ENCODE peak calls at places on chromosomes 12 and 14, in eight cellular contexts. V, X, U, M, I, G, N and H are unnamed samples.
A peak's percentile ranks its signal among the peaks of the same experiment; 100 is the strongest.

GRCh38 chr14:95236221-95236620 is 78.9 kb upstream of the DICER1 start:
- DNase-seq in V (no peak), X (no peak), U (no peak), M (no peak), I (no peak), G (no peak), N (no peak), H (no peak)

GRCh38 chr14:92898732-92899131 is 24.2 kb upstream of the CHGA start:
- DNase-seq in V (no peak), X (no peak), U (no peak), M (no peak), I (no peak), G (no peak), N (no peak), H (no peak)

GRCh38 chr14:94113490-94113889 is 3.0 kb downstream of the IFI27 start:
- DNase-seq in V (no peak), X (no peak), U (peak; percentile 42), M (no peak), I (no peak), G (no peak), N (peak; percentile 35), H (peak; percentile 44)

GRCh38 chr14:69797573-69798338 is 715 bp upstream of the SLC10A1 start:
- DNase-seq in V (no peak), X (no peak), U (no peak), M (no peak), I (no peak), G (no peak), N (no peak), H (no peak)

GRCh38 chr12:851343-851742 is 98.2 kb downstream of the RAD52 start:
- DNase-seq in V (no peak), X (no peak), U (peak; percentile 41), M (no peak), I (no peak), G (no peak), N (peak; percentile 62), H (no peak)

GRCh38 chr14:100290607-100291304 is 15.5 kb downstream of the SLC25A29 start:
- DNase-seq in V (peak; percentile 48), X (peak; percentile 30), U (no peak), M (peak; percentile 19), I (no peak), G (no peak), N (no peak), H (no peak)

GRCh38 chr12:87323369-87323768 is 705.8 kb downstream of the C12orf50 start:
- DNase-seq in V (no peak), X (no peak), U (peak; percentile 82), M (no peak), I (no peak), G (no peak), N (peak; percentile 9), H (no peak)

GRCh38 chr12:22016982-22017381 is 29.0 kb upstream of the CMAS start:
- DNase-seq in V (no peak), X (no peak), U (no peak), M (no peak), I (no peak), G (no peak), N (no peak), H (no peak)

GRCh38 chr14:49408187-49408963 is 177.8 kb downstream of the RPS29 start:
- DNase-seq in V (no peak), X (no peak), U (peak; percentile 39), M (no peak), I (no peak), G (no peak), N (peak; percentile 50), H (no peak)

GRCh38 chr12:50841654-50842531 is 833 bp upstream of the TMPRSS12 start:
- DNase-seq in V (no peak), X (no peak), U (no peak), M (no peak), I (no peak), G (no peak), N (no peak), H (no peak)

GRCh38 chr14:35808076-35808657 is 928 bp downstream of the RALGAPA1 start:
- DNase-seq in V (no peak), X (no peak), U (peak; percentile 16), M (no peak), I (peak; percentile 16), G (no peak), N (peak; percentile 17), H (no peak)

GRCh38 chr12:75444444-75445136 is 36.0 kb upstream of the GLIPR1 start:
- DNase-seq in V (no peak), X (no peak), U (peak; percentile 50), M (no peak), I (no peak), G (no peak), N (peak; percentile 84), H (no peak)

GRCh38 chr12:113766880-113767878 is 198.9 kb downstream of the RBM19 start:
- DNase-seq in V (no peak), X (no peak), U (peak; percentile 81), M (no peak), I (no peak), G (no peak), N (peak; percentile 83), H (no peak)

GRCh38 chr12:47734725-47735480 is 9.6 kb upstream of the ENDOU start:
- DNase-seq in V (no peak), X (no peak), U (no peak), M (no peak), I (no peak), G (no peak), N (peak; percentile 25), H (no peak)

GRCh38 chr12:15662983-15663659 is 126.1 kb downstream of the EPS8 start:
- DNase-seq in V (no peak), X (no peak), U (no peak), M (no peak), I (no peak), G (no peak), N (no peak), H (no peak)
- TF ChIP-seq CTCF in V (no peak), X (no peak), U (no peak), M (no peak), I (no peak), G (no peak), N (no peak), H (no peak)

DNA sequence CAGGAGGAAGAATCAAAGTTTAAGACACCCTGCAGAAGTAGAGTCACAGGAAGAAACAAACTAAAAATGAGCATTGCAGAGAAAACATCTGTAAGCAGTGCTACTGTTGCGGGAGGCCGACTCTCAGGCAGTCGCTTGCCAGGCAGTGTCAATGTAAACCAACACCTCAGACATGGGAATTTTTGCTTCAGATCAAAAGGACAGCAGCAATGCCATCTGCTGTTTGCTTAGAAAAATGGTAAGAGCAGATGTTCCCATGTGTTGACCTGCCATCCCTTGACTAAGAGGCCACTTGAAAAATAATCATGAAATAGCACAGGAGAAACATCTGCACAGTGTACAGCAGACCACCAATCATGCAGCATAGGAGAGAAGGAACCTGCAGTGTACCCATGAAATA is 196.6 kb downstream of the SLC25A21 start:
- DNase-seq in V (no peak), X (no peak), U (no peak), M (no peak), I (no peak), G (no peak), N (peak; percentile 46), H (no peak)
- TF ChIP-seq CTCF in V (no peak), X (no peak), U (no peak), M (no peak), I (no peak), G (no peak), N (no peak), H (no peak)

GRCh38 chr14:68297871-68298468 is 478.4 kb downstream of the RAD51B start:
- DNase-seq in V (no peak), X (no peak), U (peak; percentile 54), M (no peak), I (no peak), G (no peak), N (peak; percentile 52), H (no peak)
- TF ChIP-seq CTCF in V (peak; percentile 19), X (no peak), U (peak; percentile 39), M (peak; percentile 32), I (no peak), G (no peak), N (peak; percentile 32), H (peak; percentile 15)

DNA sequence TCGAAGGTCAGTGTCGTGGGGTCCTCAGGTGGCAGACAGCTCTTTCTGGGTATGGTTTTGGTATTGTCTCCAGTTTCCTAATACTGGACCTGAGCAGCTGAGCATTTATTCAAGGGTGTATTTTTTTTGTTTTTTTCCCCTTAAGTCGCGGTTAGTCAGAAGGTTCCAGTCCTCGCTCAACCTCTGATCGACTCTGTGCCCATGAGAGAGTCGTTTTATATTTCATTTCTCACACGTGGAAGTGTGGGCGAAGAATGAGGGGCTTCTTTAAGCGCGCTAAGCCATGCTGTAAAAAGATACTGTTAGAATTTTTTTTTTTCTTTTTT is 499 bp downstream of the MIPOL1 start:
- DNase-seq in V (no peak), X (no peak), U (no peak), M (no peak), I (no peak), G (no peak), N (no peak), H (no peak)
- TF ChIP-seq CTCF in V (no peak), X (no peak), U (no peak), M (no peak), I (no peak), G (no peak), N (peak; percentile 30), H (no peak)

DNA sequence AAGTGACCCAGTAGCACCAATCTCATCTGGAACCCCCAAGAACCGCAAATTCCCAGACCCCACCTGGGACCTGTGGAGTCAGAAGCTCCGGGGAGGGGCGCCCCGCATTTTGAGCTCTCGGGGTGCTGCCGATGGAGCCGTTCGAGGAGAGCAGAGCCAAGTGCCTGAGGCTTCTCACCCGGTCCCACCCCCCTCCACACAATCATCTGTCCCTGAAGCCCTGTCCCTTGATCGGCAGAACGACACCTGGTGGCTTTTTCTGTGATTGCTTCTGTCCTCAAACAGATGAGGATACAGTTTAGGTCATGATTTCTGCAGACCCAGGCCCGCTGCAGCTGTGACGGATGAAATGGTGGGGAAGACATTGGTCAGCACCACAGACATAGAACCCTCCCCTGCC is 74.7 kb downstream of the NOC4L start:
- DNase-seq in V (peak; percentile 49), X (no peak), U (no peak), M (no peak), I (peak; percentile 45), G (no peak), N (peak; percentile 15), H (no peak)
- TF ChIP-seq CTCF in V (peak; percentile 36), X (no peak), U (peak; percentile 18), M (peak; percentile 22), I (peak; percentile 61), G (no peak), N (no peak), H (peak; percentile 64)

GRCh38 chr12:57864382-57864781 is 17.9 kb upstream of the CTDSP2 start:
- DNase-seq in V (no peak), X (no peak), U (no peak), M (no peak), I (no peak), G (no peak), N (peak; percentile 72), H (no peak)
- TF ChIP-seq CTCF in V (no peak), X (no peak), U (no peak), M (peak; percentile 4), I (no peak), G (no peak), N (no peak), H (no peak)

GRCh38 chr12:122306407-122306806 is 40.1 kb upstream of the VPS33A start:
- DNase-seq in V (no peak), X (no peak), U (no peak), M (no peak), I (no peak), G (no peak), N (no peak), H (no peak)
- TF ChIP-seq CTCF in V (no peak), X (no peak), U (no peak), M (no peak), I (no peak), G (no peak), N (no peak), H (peak; percentile 39)

GRCh38 chr14:65961004-65961403 is 525.2 kb upstream of the CCDC196 start:
- DNase-seq in V (no peak), X (no peak), U (peak; percentile 1), M (no peak), I (peak; percentile 70), G (no peak), N (peak; percentile 25), H (no peak)
- TF ChIP-seq CTCF in V (peak; percentile 45), X (peak; percentile 66), U (peak; percentile 57), M (peak; percentile 12), I (peak; percentile 65), G (no peak), N (peak; percentile 66), H (peak; percentile 71)